ENCODE peak calls at places on chromosomes 6 and 20, in five cellular contexts. T is C1 segment of cervical spinal cord, N is RWPE1, D is ovary, I is iPS-NIHi11. Q is an unnamed sample.
A peak's percentile ranks its signal among the peaks of the same experiment; 100 is the strongest.

GRCh38 chr6:20778460-20778859 is 244.2 kb downstream of the CDKAL1 start:
- DNase-seq in T (no peak), N (no peak), D (no peak), I (no peak), Q (no peak)

GRCh38 chr20:1651268-1651667 is 6.3 kb downstream of the SIRPG start:
- DNase-seq in T (no peak), N (no peak), D (no peak), I (no peak), Q (no peak)

GRCh38 chr6:117555882-117556498 is 46.3 kb downstream of the GOPC start:
- DNase-seq in T (no peak), N (no peak), D (peak; percentile 61), I (peak; percentile 25), Q (peak; percentile 16)

GRCh38 chr20:4053516-4053919 is 38.2 kb upstream of the RNF24 start:
- DNase-seq in T (no peak), N (peak; percentile 61), D (no peak), I (no peak), Q (no peak)

GRCh38 chr6:53986165-53986720 is 125.0 kb upstream of the MLIP start:
- DNase-seq in T (no peak), N (peak; percentile 26), D (no peak), I (peak; percentile 39), Q (peak; percentile 37)

GRCh38 chr20:991850-992249 is 10.3 kb downstream of the RSPO4 start:
- DNase-seq in T (no peak), N (no peak), D (no peak), I (peak; percentile 46), Q (no peak)

GRCh38 chr6:90610671-90611542 is 24.0 kb upstream of the MAP3K7 start:
- DNase-seq in T (peak; percentile 30), N (peak; percentile 12), D (peak; percentile 61), I (peak; percentile 63), Q (peak; percentile 74)

GRCh38 chr20:17644451-17644850 is 37.6 kb downstream of the RRBP1 start:
- DNase-seq in T (no peak), N (no peak), D (no peak), I (no peak), Q (peak; percentile 64)

GRCh38 chr20:6700563-6701328 is 66.7 kb upstream of the BMP2 start:
- DNase-seq in T (no peak), N (no peak), D (no peak), I (no peak), Q (peak; percentile 63)

GRCh38 chr6:111573892-111574800 is 31.5 kb downstream of the TRAF3IP2 start:
- DNase-seq in T (no peak), N (peak; percentile 57), D (no peak), I (no peak), Q (no peak)

GRCh38 chr20:33209789-33210188 is 7.4 kb upstream of the BPIFA3 start:
- DNase-seq in T (no peak), N (peak; percentile 91), D (peak; percentile 18), I (peak; percentile 89), Q (peak; percentile 83)

GRCh38 chr6:94636780-94637385 is 940.5 kb upstream of the MANEA start:
- DNase-seq in T (no peak), N (peak; percentile 10), D (no peak), I (no peak), Q (no peak)

GRCh38 chr6:137165375-137166246 is 7.8 kb downstream of the IL22RA2 start:
- DNase-seq in T (no peak), N (peak; percentile 45), D (no peak), I (no peak), Q (peak; percentile 61)

GRCh38 chr6:12890171-12890790 is 173.7 kb downstream of the PHACTR1 start:
- DNase-seq in T (no peak), N (no peak), D (no peak), I (no peak), Q (no peak)

GRCh38 chr20:60206259-60206658 is 248.0 kb downstream of the CDH26 start:
- DNase-seq in T (no peak), N (peak; percentile 49), D (no peak), I (peak; percentile 66), Q (no peak)

GRCh38 chr6:161274488-161274858 is 612 bp upstream of the AGPAT4 start:
- DNase-seq in T (no peak), N (no peak), D (no peak), I (no peak), Q (no peak)

GRCh38 chr6:124633655-124634054 is 328.6 kb upstream of the RNF217 start:
- DNase-seq in T (no peak), N (no peak), D (no peak), I (no peak), Q (no peak)

GRCh38 chr6:164322533-164322932 is 908.0 kb downstream of the QKI start:
- DNase-seq in T (no peak), N (peak; percentile 57), D (no peak), I (no peak), Q (no peak)

GRCh38 chr6:63272397-63272796 is 47.4 kb downstream of the LGSN start:
- DNase-seq in T (no peak), N (peak; percentile 25), D (no peak), I (peak; percentile 18), Q (no peak)

GRCh38 chr20:8932192-8933150 is 136.4 kb upstream of the PLCB4 start:
- DNase-seq in T (no peak), N (peak; percentile 30), D (no peak), I (no peak), Q (no peak)

GRCh38 chr20:61657719-61658377 is 405.8 kb downstream of the CDH4 start:
- DNase-seq in T (no peak), N (no peak), D (no peak), I (no peak), Q (no peak)

GRCh38 chr20:18628330-18628941 is 40.6 kb downstream of the DTD1 start:
- DNase-seq in T (no peak), N (peak; percentile 36), D (no peak), I (peak; percentile 70), Q (no peak)

GRCh38 chr20:35004051-35004725 is 48.5 kb downstream of the MYH7B start:
- DNase-seq in T (no peak), N (no peak), D (peak; percentile 14), I (no peak), Q (peak; percentile 27)

GRCh38 chr6:152950240-152950639 is 32.6 kb downstream of the FBXO5 start:
- DNase-seq in T (no peak), N (no peak), D (no peak), I (no peak), Q (no peak)

GRCh38 chr6:155201461-155202226 is 62.2 kb upstream of the CLDN20 start:
- DNase-seq in T (no peak), N (peak; percentile 63), D (no peak), I (no peak), Q (no peak)

GRCh38 chr20:31472395-31473330 is 2.3 kb downstream of the DEFB124 start:
- DNase-seq in T (no peak), N (no peak), D (peak; percentile 31), I (no peak), Q (peak; percentile 78)

GRCh38 chr6:89145962-89146747 is at the start of gene PM20D2:
- DNase-seq in T (peak; percentile 39), N (peak; percentile 72), D (peak; percentile 71), I (peak; percentile 90), Q (peak; percentile 83)

GRCh38 chr6:96760153-96760687 is 77.1 kb downstream of the GPR63 start:
- DNase-seq in T (no peak), N (no peak), D (no peak), I (no peak), Q (no peak)

GRCh38 chr20:32432277-32432676 is 74.1 kb downstream of the ASXL1 start:
- DNase-seq in T (no peak), N (no peak), D (no peak), I (no peak), Q (no peak)

GRCh38 chr6:149560736-149561135 is 5.4 kb upstream of the GINM1 start:
- DNase-seq in T (no peak), N (no peak), D (no peak), I (peak; percentile 39), Q (no peak)

GRCh38 chr20:33944914-33945313 is 48.8 kb upstream of the RALY start:
- DNase-seq in T (no peak), N (no peak), D (no peak), I (peak; percentile 60), Q (no peak)

GRCh38 chr20:45629496-45630100 is at the start of gene WFDC10A:
- DNase-seq in T (no peak), N (peak; percentile 83), D (no peak), I (peak; percentile 84), Q (no peak)

GRCh38 chr6:17115251-17116089 is 13.6 kb downstream of the STMND1 start:
- DNase-seq in T (no peak), N (peak; percentile 80), D (no peak), I (no peak), Q (no peak)

GRCh38 chr6:134683783-134684765 is 265.8 kb downstream of the ALDH8A1 start:
- DNase-seq in T (no peak), N (no peak), D (no peak), I (no peak), Q (no peak)

GRCh38 chr6:74735304-74735703 is 470.5 kb downstream of the COL12A1 start:
- DNase-seq in T (no peak), N (no peak), D (peak; percentile 59), I (no peak), Q (no peak)

GRCh38 chr20:50129662-50130345 is 16.9 kb upstream of the UBE2V1 start:
- DNase-seq in T (no peak), N (peak; percentile 68), D (no peak), I (peak; percentile 74), Q (peak; percentile 52)

GRCh38 chr6:71134929-71135642 is 153.5 kb upstream of the OGFRL1 start:
- DNase-seq in T (no peak), N (no peak), D (no peak), I (no peak), Q (no peak)

GRCh38 chr20:57828696-57829095 is 118.9 kb upstream of the PMEPA1 start:
- DNase-seq in T (no peak), N (no peak), D (no peak), I (no peak), Q (no peak)

GRCh38 chr6:43604174-43604573 is 24.9 kb downstream of the GTPBP2 start:
- DNase-seq in T (no peak), N (peak; percentile 38), D (no peak), I (no peak), Q (no peak)

Q was measured in right cardiac atrium.